ENCODE peak calls at places on chromosome 7, in eight cellular contexts. I, Y, K, V, U, G, T and A are unnamed samples.

GRCh38 chr7:109387530-109387929 is 817.9 kb downstream of the DNAJB9 start:
- DNase-seq in I (no peak), Y (no peak), K (no peak), V (no peak), U (no peak), G (no peak), T (no peak), A (no peak)

GRCh38 chr7:56157238-56157790 is 41.1 kb upstream of the NUPR2 start:
- DNase-seq in I (no peak), Y (no peak), K (no peak), V (no peak), U (peak; percentile 94), G (no peak), T (no peak), A (no peak)

GRCh38 chr7:44284216-44284615 is 41.2 kb downstream of the CAMK2B start:
- DNase-seq in I (no peak), Y (peak; percentile 38), K (no peak), V (no peak), U (no peak), G (no peak), T (no peak), A (no peak)

GRCh38 chr7:34320412-34320811 is 337.6 kb upstream of the NPSR1 start:
- DNase-seq in I (no peak), Y (no peak), K (no peak), V (no peak), U (no peak), G (no peak), T (no peak), A (no peak)

GRCh38 chr7:141945356-141945755 is 1.4 kb downstream of the CLEC5A start:
- DNase-seq in I (no peak), Y (no peak), K (no peak), V (no peak), U (no peak), G (no peak), T (no peak), A (no peak)

GRCh38 chr7:73811760-73812168 is 19.0 kb upstream of the CLDN4 start:
- DNase-seq in I (peak; percentile 48), Y (peak; percentile 83), K (peak; percentile 11), V (peak; percentile 10), U (peak; percentile 46), G (peak; percentile 67), T (peak; percentile 50), A (no peak)

GRCh38 chr7:40644454-40645188 is 509.8 kb downstream of the SUGCT start:
- DNase-seq in I (no peak), Y (no peak), K (no peak), V (no peak), U (no peak), G (no peak), T (no peak), A (no peak)

GRCh38 chr7:30690011-30690410 is 7.8 kb upstream of the CRHR2 start:
- DNase-seq in I (no peak), Y (no peak), K (no peak), V (no peak), U (no peak), G (no peak), T (no peak), A (no peak)

GRCh38 chr7:31114593-31115343 is 62.7 kb downstream of the ADCYAP1R1 start:
- DNase-seq in I (no peak), Y (no peak), K (no peak), V (no peak), U (no peak), G (no peak), T (no peak), A (no peak)

GRCh38 chr7:1144269-1144771 is 15.7 kb downstream of the ZFAND2A start:
- DNase-seq in I (no peak), Y (peak; percentile 49), K (no peak), V (no peak), U (peak; percentile 53), G (no peak), T (peak; percentile 32), A (no peak)

GRCh38 chr7:44286618-44287487 is 38.5 kb downstream of the CAMK2B start:
- DNase-seq in I (no peak), Y (peak; percentile 34), K (no peak), V (no peak), U (no peak), G (no peak), T (no peak), A (no peak)

GRCh38 chr7:146115665-146116451 is 743 bp upstream of the CNTNAP2 start:
- DNase-seq in I (no peak), Y (peak; percentile 52), K (no peak), V (no peak), U (peak; percentile 56), G (no peak), T (peak; percentile 1), A (peak; percentile 49)

GRCh38 chr7:42254217-42254616 is 17.2 kb upstream of the GLI3 start:
- DNase-seq in I (no peak), Y (no peak), K (no peak), V (no peak), U (no peak), G (no peak), T (no peak), A (no peak)

GRCh38 chr7:1542841-1543747 is 12.6 kb downstream of the MAFK start:
- DNase-seq in I (no peak), Y (no peak), K (no peak), V (no peak), U (no peak), G (no peak), T (no peak), A (no peak)

GRCh38 chr7:150401424-150401790 is 22.3 kb downstream of the ZNF775 start:
- DNase-seq in I (no peak), Y (no peak), K (no peak), V (no peak), U (no peak), G (no peak), T (no peak), A (no peak)

GRCh38 chr7:86926732-86927131 is 132.7 kb downstream of the ELAPOR2 start:
- DNase-seq in I (no peak), Y (no peak), K (peak; percentile 20), V (peak; percentile 36), U (peak; percentile 52), G (peak; percentile 14), T (no peak), A (no peak)

GRCh38 chr7:2873146-2873545 is 29.0 kb upstream of the GNA12 start:
- DNase-seq in I (no peak), Y (no peak), K (no peak), V (no peak), U (no peak), G (no peak), T (no peak), A (no peak)

GRCh38 chr7:477626-478220 is 41.9 kb downstream of the PDGFA start:
- DNase-seq in I (no peak), Y (no peak), K (no peak), V (no peak), U (no peak), G (no peak), T (peak; percentile 79), A (no peak)

GRCh38 chr7:28586736-28587135 is 174.4 kb downstream of the CREB5 start:
- DNase-seq in I (no peak), Y (no peak), K (no peak), V (no peak), U (no peak), G (no peak), T (no peak), A (no peak)

GRCh38 chr7:90180011-90180585 is 25.8 kb downstream of the STEAP1 start:
- DNase-seq in I (no peak), Y (no peak), K (no peak), V (no peak), U (no peak), G (no peak), T (no peak), A (no peak)

GRCh38 chr7:46034056-46034768 is 113.1 kb upstream of the IGFBP3 start:
- DNase-seq in I (no peak), Y (no peak), K (no peak), V (no peak), U (no peak), G (no peak), T (no peak), A (no peak)

GRCh38 chr7:158782638-158783490 is 46.4 kb downstream of the ESYT2 start:
- DNase-seq in I (no peak), Y (peak; percentile 54), K (no peak), V (no peak), U (no peak), G (peak; percentile 55), T (no peak), A (peak; percentile 32)

GRCh38 chr7:138796038-138796580 is 1.7 kb upstream of the TMEM213 start:
- DNase-seq in I (no peak), Y (no peak), K (no peak), V (no peak), U (no peak), G (no peak), T (no peak), A (no peak)